ENCODE peak calls at places on chromosomes 13 and 19, in ten cellular contexts. H is heart right ventricle, W is astrocyte of the spinal cord, D is OCI-LY7, F is fibroblast of pulmonary artery, X is natural killer cell, L is neural crest cell, V is tibial artery, R is endothelial cell, T is fibroblast of lung. K is an unnamed sample.

GRCh38 chr13:43990021-43990420 is 110.3 kb downstream of the LACC1 start:
- DNase-seq in H (no peak), W (no peak), D (no peak), F (no peak), X (no peak), L (no peak), V (no peak), R (no peak), T (no peak), K (no peak)

GRCh38 chr13:104318121-104318520 is 1251.9 kb upstream of the SLC10A2 start:
- DNase-seq in H (no peak), W (peak; percentile 55), D (no peak), F (peak; percentile 68), X (no peak), L (no peak), V (no peak), R (no peak), T (peak; percentile 57), K (no peak)

GRCh38 chr19:34507414-34508067 is 26.0 kb downstream of the WTIP start:
- DNase-seq in H (no peak), W (no peak), D (no peak), F (no peak), X (no peak), L (no peak), V (no peak), R (no peak), T (no peak), K (no peak)

GRCh38 chr13:40120288-40120687 is 464.8 kb downstream of the COG6 start:
- DNase-seq in H (no peak), W (no peak), D (no peak), F (peak; percentile 84), X (no peak), L (no peak), V (no peak), R (no peak), T (peak; percentile 70), K (no peak)

GRCh38 chr13:29676941-29677452 is 81.5 kb upstream of the SLC7A1 start:
- DNase-seq in H (no peak), W (peak; percentile 2), D (no peak), F (no peak), X (no peak), L (no peak), V (no peak), R (no peak), T (peak; percentile 59), K (no peak)

GRCh38 chr19:55600336-55601028 is 394 bp downstream of the ZNF524 start:
- DNase-seq in H (peak; percentile 71), W (peak; percentile 69), D (peak; percentile 93), F (no peak), X (peak; percentile 49), L (no peak), V (peak; percentile 83), R (peak; percentile 85), T (peak; percentile 65), K (peak; percentile 89)

GRCh38 chr13:47858678-47859050 is 142.4 kb downstream of the SUCLA2 start:
- DNase-seq in H (no peak), W (peak; percentile 57), D (no peak), F (peak; percentile 78), X (no peak), L (no peak), V (no peak), R (no peak), T (peak; percentile 72), K (no peak)

GRCh38 chr13:30791354-30791921 is 56.1 kb downstream of the ALOX5AP start:
- DNase-seq in H (peak; percentile 59), W (peak; percentile 61), D (no peak), F (no peak), X (no peak), L (no peak), V (no peak), R (no peak), T (peak; percentile 55), K (peak; percentile 34)

GRCh38 chr19:999379-999719 is 870 bp upstream of the GRIN3B start:
- DNase-seq in H (no peak), W (no peak), D (no peak), F (no peak), X (no peak), L (no peak), V (no peak), R (no peak), T (no peak), K (no peak)

GRCh38 chr19:998064-998463 is 2.2 kb upstream of the GRIN3B start:
- DNase-seq in H (no peak), W (no peak), D (no peak), F (no peak), X (no peak), L (no peak), V (no peak), R (no peak), T (no peak), K (no peak)

GRCh38 chr19:1000591-1001537 is 645 bp downstream of the GRIN3B start:
- DNase-seq in H (no peak), W (no peak), D (no peak), F (no peak), X (no peak), L (no peak), V (no peak), R (no peak), T (no peak), K (peak; percentile 55)

GRCh38 chr19:1001538-1002166 is 1.4 kb downstream of the GRIN3B start:
- DNase-seq in H (no peak), W (no peak), D (peak; percentile 64), F (no peak), X (peak; percentile 77), L (peak; percentile 73), V (no peak), R (peak; percentile 78), T (no peak), K (peak; percentile 83)

DNA sequence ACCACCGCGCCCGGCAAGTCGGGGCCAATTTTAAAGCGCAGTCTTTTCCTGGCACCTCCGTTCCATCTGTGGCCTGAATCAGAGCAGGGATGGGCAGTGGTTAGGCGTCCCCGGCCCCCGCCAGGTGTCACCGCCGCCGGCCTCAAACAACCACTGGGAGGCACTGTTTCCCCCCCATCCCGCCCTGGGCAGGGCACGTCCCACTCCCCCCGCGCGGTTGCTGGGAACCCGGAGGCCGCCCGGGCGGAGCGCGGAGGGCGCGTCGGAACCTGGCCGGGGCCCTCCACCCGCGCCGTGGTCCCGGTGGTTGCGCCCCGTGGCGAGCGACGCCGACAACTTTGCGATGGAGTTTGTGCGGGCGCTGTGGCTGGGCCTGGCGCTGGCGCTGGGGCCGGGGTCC is at the start of gene GRIN3B:
- DNase-seq in H (peak; percentile 51), W (peak; percentile 35), D (peak; percentile 57), F (peak; percentile 51), X (no peak), L (peak; percentile 54), V (no peak), R (peak; percentile 78), T (no peak), K (peak; percentile 82)
- TF ChIP-seq CTCF in H (peak; percentile 57), W (peak; percentile 58), D (peak; percentile 65), F (peak; percentile 43), X (no peak), L (peak; percentile 69), V (peak; percentile 22), R (peak; percentile 58), T (peak; percentile 28), K (peak; percentile 59)

GRCh38 chr13:107743523-107743922 is 471.8 kb downstream of the LIG4 start:
- DNase-seq in H (no peak), W (no peak), D (no peak), F (no peak), X (no peak), L (no peak), V (no peak), R (no peak), T (no peak), K (no peak)

GRCh38 chr13:107743983-107744382 is 471.4 kb downstream of the LIG4 start:
- DNase-seq in H (no peak), W (peak; percentile 61), D (no peak), F (peak; percentile 26), X (no peak), L (no peak), V (no peak), R (no peak), T (peak; percentile 66), K (no peak)

GRCh38 chr13:107743100-107743499 is 472.2 kb downstream of the LIG4 start:
- DNase-seq in H (no peak), W (peak; percentile 14), D (no peak), F (no peak), X (no peak), L (no peak), V (no peak), R (no peak), T (peak; percentile 21), K (no peak)

GRCh38 chr13:107742544-107742943 is 472.8 kb downstream of the LIG4 start:
- DNase-seq in H (no peak), W (no peak), D (no peak), F (no peak), X (no peak), L (no peak), V (no peak), R (no peak), T (no peak), K (no peak)
- TF ChIP-seq CTCF in H (no peak), W (no peak), D (no peak), F (no peak), X (no peak), L (no peak), V (no peak), R (no peak), T (no peak), K (peak; percentile 46)

GRCh38 chr19:8109890-8110662 is 39.3 kb downstream of the FBN3 start:
- DNase-seq in H (no peak), W (no peak), D (no peak), F (no peak), X (no peak), L (no peak), V (no peak), R (no peak), T (no peak), K (no peak)

GRCh38 chr19:8109455-8109854 is 39.9 kb downstream of the FBN3 start:
- DNase-seq in H (no peak), W (no peak), D (no peak), F (no peak), X (no peak), L (no peak), V (no peak), R (no peak), T (no peak), K (no peak)

GRCh38 chr19:8108560-8109445 is 40.6 kb downstream of the FBN3 start:
- DNase-seq in H (no peak), W (no peak), D (no peak), F (no peak), X (no peak), L (no peak), V (no peak), R (no peak), T (no peak), K (no peak)

GRCh38 chr19:8105471-8105870 is 43.9 kb downstream of the FBN3 start:
- DNase-seq in H (no peak), W (no peak), D (no peak), F (no peak), X (no peak), L (no peak), V (no peak), R (no peak), T (no peak), K (no peak)

GRCh38 chr19:8107301-8107903 is 42.0 kb downstream of the FBN3 start:
- DNase-seq in H (no peak), W (no peak), D (no peak), F (no peak), X (no peak), L (no peak), V (no peak), R (no peak), T (no peak), K (no peak)
- TF ChIP-seq CTCF in H (no peak), W (no peak), D (no peak), F (no peak), X (no peak), L (no peak), V (no peak), R (no peak), T (no peak), K (no peak)

GRCh38 chr19:16495982-16496612 is at the start of the genes C19orf44 and CALR3:
- DNase-seq in H (peak; percentile 99), W (peak; percentile 99), D (peak; percentile 99), F (peak; percentile 99), X (peak; percentile 95), L (peak; percentile 95), V (peak; percentile 99), R (peak; percentile 96), T (peak; percentile 98), K (peak; percentile 98)
- TF ChIP-seq CTCF in H (peak; percentile 55), W (no peak), D (no peak), F (no peak), X (no peak), L (peak; percentile 21), V (peak; percentile 26), R (no peak), T (no peak), K (no peak)

K was measured in glutamatergic neuron.